ENCODE peak calls at places on chromosomes 4 and X, in five cellular contexts. N is ACHN; Y is stimulated activated CD4-positive, alpha-beta T cell treated with anti-CD3 and anti-CD28 coated beads, Interleukin-12 subunit alpha, Interleukin-12 subunit beta, amount 100 ng/mL, for 48 hours; L is NB4; D is lower lobe of right lung. F is an unnamed sample.

GRCh38 chrX:41064028-41064427 is 21.2 kb upstream of the USP9X start:
- DNase-seq in N (no peak), Y (no peak), L (no peak), D (no peak), F (no peak)

GRCh38 chr4:7107166-7107905 is 39.5 kb upstream of the GRPEL1 start:
- DNase-seq in N (no peak), Y (no peak), L (no peak), D (peak), F (no peak)

GRCh38 chrX:118630843-118631242 is 96.6 kb upstream of the IL13RA1 start:
- DNase-seq in N (no peak), Y (no peak), L (peak), D (no peak), F (no peak)

GRCh38 chr4:35972814-35973213 is 271.5 kb downstream of the ARAP2 start:
- DNase-seq in N (no peak), Y (no peak), L (no peak), D (no peak), F (no peak)

GRCh38 chrX:124764354-124764753 is 418.0 kb downstream of the SH2D1A start:
- DNase-seq in N (no peak), Y (no peak), L (no peak), D (no peak), F (no peak)

GRCh38 chr4:100841911-100842310 is 324.1 kb upstream of the EMCN start:
- DNase-seq in N (no peak), Y (no peak), L (no peak), D (no peak), F (no peak)

GRCh38 chr4:103754844-103755243 is 35.1 kb upstream of the TACR3 start:
- DNase-seq in N (no peak), Y (no peak), L (peak), D (no peak), F (no peak)

GRCh38 chrX:155056471-155056870 is 14.5 kb downstream of the CMC4 start:
- DNase-seq in N (no peak), Y (no peak), L (no peak), D (no peak), F (no peak)

GRCh38 chrX:103584606-103585005 is 709 bp upstream of the TCEAL4 start:
- DNase-seq in N (peak), Y (no peak), L (no peak), D (no peak), F (no peak)

GRCh38 chrX:73930300-73930699 is 367.3 kb downstream of the CHIC1 start:
- DNase-seq in N (no peak), Y (no peak), L (no peak), D (no peak), F (no peak)

GRCh38 chrX:150873616-150874015 is 24.9 kb downstream of the CD99L2 start:
- DNase-seq in N (no peak), Y (no peak), L (peak), D (no peak), F (no peak)